ENCODE peak calls at places on chromosome 14, in eight cellular contexts. V is transverse colon, H is lower lobe of right lung, R is Peyer's patch, J is PC-3, L is psoas muscle, A is IMR-90, U is lung. B is an unnamed sample.

GRCh38 chr14:78567343-78567742 is 397.2 kb downstream of the NRXN3 start:
- DNase-seq in V (no peak), H (no peak), R (no peak), J (no peak), L (no peak), A (peak; percentile 4), U (no peak), B (no peak)

GRCh38 chr14:42469637-42470426 is 863.2 kb downstream of the LRFN5 start:
- DNase-seq in V (no peak), H (no peak), R (no peak), J (peak; percentile 45), L (no peak), A (peak; percentile 25), U (no peak), B (peak; percentile 4)

GRCh38 chr14:36522972-36523685 is 3.1 kb upstream of the NKX2-1 start:
- DNase-seq in V (no peak), H (no peak), R (no peak), J (no peak), L (no peak), A (no peak), U (no peak), B (no peak)

GRCh38 chr14:104584557-104584956 is 5.0 kb downstream of the C14orf180 start:
- DNase-seq in V (no peak), H (no peak), R (no peak), J (no peak), L (no peak), A (no peak), U (no peak), B (no peak)

GRCh38 chr14:22979748-22980392 is 2.5 kb downstream of the AJUBA start:
- DNase-seq in V (no peak), H (no peak), R (no peak), J (no peak), L (no peak), A (no peak), U (no peak), B (no peak)

GRCh38 chr14:94738097-94738496 is 31.8 kb downstream of the GSC start:
- DNase-seq in V (no peak), H (no peak), R (no peak), J (no peak), L (no peak), A (no peak), U (no peak), B (no peak)

GRCh38 chr14:51735851-51736250 is 84.1 kb downstream of the FRMD6 start:
- DNase-seq in V (no peak), H (no peak), R (no peak), J (peak; percentile 43), L (no peak), A (no peak), U (no peak), B (no peak)

GRCh38 chr14:94310248-94310647 is 12.9 kb downstream of the SERPINA6 start:
- DNase-seq in V (no peak), H (no peak), R (no peak), J (no peak), L (no peak), A (no peak), U (no peak), B (no peak)

GRCh38 chr14:64726585-64726890 is 22.3 kb downstream of the PLEKHG3 start:
- DNase-seq in V (peak; percentile 92), H (no peak), R (peak; percentile 90), J (peak; percentile 96), L (peak; percentile 42), A (peak; percentile 60), U (no peak), B (no peak)

GRCh38 chr14:98368214-98368613 is 903.8 kb downstream of the BCL11B start:
- DNase-seq in V (no peak), H (no peak), R (no peak), J (no peak), L (no peak), A (no peak), U (no peak), B (no peak)

GRCh38 chr14:49659526-49660455 is 24.7 kb upstream of the DNAAF2 start:
- DNase-seq in V (no peak), H (no peak), R (no peak), J (peak; percentile 92), L (no peak), A (no peak), U (no peak), B (no peak)

GRCh38 chr14:62329427-62329826 is 567.2 kb downstream of the SNAPC1 start:
- DNase-seq in V (no peak), H (no peak), R (no peak), J (no peak), L (no peak), A (peak; percentile 63), U (no peak), B (no peak)

GRCh38 chr14:95961481-95961880 is 77.7 kb upstream of the C14orf132 start:
- DNase-seq in V (no peak), H (no peak), R (no peak), J (no peak), L (no peak), A (no peak), U (no peak), B (no peak)

GRCh38 chr14:95956601-95957460 is 80.2 kb downstream of the TUNAR start:
- DNase-seq in V (no peak), H (no peak), R (no peak), J (no peak), L (no peak), A (no peak), U (no peak), B (no peak)

GRCh38 chr14:95958105-95958504 is 81.1 kb upstream of the C14orf132 start:
- DNase-seq in V (no peak), H (no peak), R (no peak), J (no peak), L (no peak), A (no peak), U (no peak), B (no peak)

GRCh38 chr14:95959317-95959716 is 79.8 kb upstream of the C14orf132 start:
- DNase-seq in V (no peak), H (no peak), R (no peak), J (no peak), L (no peak), A (no peak), U (no peak), B (no peak)
- TF ChIP-seq CTCF in V (no peak), H (no peak), R (no peak), J (no peak), L (no peak), A (no peak), U (no peak), B (no peak)

GRCh38 chr14:93086441-93087055 is 29.2 kb downstream of the ITPK1 start:
- DNase-seq in V (no peak), H (no peak), R (no peak), J (no peak), L (no peak), A (no peak), U (no peak), B (peak; percentile 56)
- H3K4me3 ChIP-seq in V (no peak overlapping the region), H (no peak overlapping the region), R (no peak overlapping the region), J (no peak overlapping the region), L (no peak overlapping the region), A (no peak overlapping the region), U (no peak overlapping the region), B (no peak overlapping the region)

GRCh38 chr14:101980251-101980650 is 15.9 kb downstream of the DYNC1H1 start:
- DNase-seq in V (no peak), H (no peak), R (no peak), J (peak; percentile 64), L (no peak), A (no peak), U (no peak), B (no peak)

GRCh38 chr14:101982621-101983020 is 18.2 kb downstream of the DYNC1H1 start:
- DNase-seq in V (no peak), H (no peak), R (no peak), J (no peak), L (no peak), A (no peak), U (no peak), B (no peak)

GRCh38 chr14:101977311-101978071 is 13.1 kb downstream of the DYNC1H1 start:
- DNase-seq in V (no peak), H (no peak), R (no peak), J (peak; percentile 12), L (no peak), A (peak; percentile 75), U (no peak), B (no peak)

GRCh38 chr14:101979666-101980065 is 15.3 kb downstream of the DYNC1H1 start:
- DNase-seq in V (no peak), H (no peak), R (no peak), J (peak; percentile 6), L (no peak), A (no peak), U (no peak), B (no peak)

DNA sequence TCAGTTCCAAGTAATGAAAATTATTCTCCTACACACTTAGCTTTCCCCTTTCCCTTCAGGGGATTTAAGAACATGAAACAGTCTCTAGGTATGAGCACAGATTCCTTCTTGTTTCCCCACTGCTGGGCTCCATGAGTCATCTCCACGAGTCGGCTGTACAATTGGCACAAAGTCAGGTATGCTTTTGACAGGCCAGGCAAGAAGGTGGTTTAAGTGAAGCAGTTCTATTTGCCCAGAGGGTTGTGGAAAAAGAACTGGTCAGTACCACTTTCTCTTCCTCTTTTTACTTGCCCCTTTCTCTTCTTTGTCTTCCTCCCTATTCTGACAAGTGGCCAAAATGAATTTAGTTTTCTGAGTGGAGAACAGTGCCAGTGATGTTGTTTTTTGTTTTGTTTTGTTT is 16.3 kb downstream of the DYNC1H1 start:
- DNase-seq in V (peak; percentile 49), H (no peak), R (no peak), J (peak; percentile 98), L (peak; percentile 72), A (peak; percentile 99), U (peak; percentile 78), B (peak; percentile 58)
- H3K36me3 ChIP-seq in V (no peaks in the 10 kb centered on the region), H (peaks cover 99% of the 10 kb centered on the region), R (peaks cover 3% of the 10 kb centered on the region), J (peaks cover 64% of the 10 kb centered on the region), L (peaks cover 98% of the 10 kb centered on the region), A (peaks cover 49% of the 10 kb centered on the region), U (peaks cover 25% of the 10 kb centered on the region), B (peaks cover 14% of the 10 kb centered on the region)

DNA sequence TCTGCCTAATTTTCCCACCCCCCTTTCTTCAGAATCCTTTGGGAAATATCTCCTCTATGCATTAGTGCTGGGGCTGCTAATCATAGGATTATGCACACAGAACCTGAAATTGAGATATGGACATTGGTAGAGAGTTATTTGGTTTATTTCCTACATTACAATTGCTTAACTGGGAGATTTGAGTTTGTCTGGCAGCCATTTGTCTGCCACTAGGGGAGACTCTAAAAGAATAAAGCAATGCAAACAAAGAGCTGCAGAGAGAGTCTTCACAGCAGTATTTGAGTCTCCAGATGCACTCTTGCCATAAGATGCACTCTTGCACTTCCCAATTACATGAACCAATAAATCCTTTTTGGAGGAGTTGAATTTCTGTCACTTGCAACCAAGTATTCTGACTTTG is 12.0 kb upstream of the PCNX4 start:
- DNase-seq in V (no peak), H (no peak), R (no peak), J (peak; percentile 50), L (no peak), A (no peak), U (no peak), B (no peak)
- TF ChIP-seq CTCF in V (no peak), H (no peak), R (no peak), J (peak; percentile 64), L (no peak), A (no peak), U (no peak), B (peak; percentile 14)

B was measured in GM06990.